ENCODE peak calls at places on chromosome 9, in seven cellular contexts. X is mucosa of descending colon, A is transverse colon, D is H1, Y is heart right ventricle, C is IMR-90, E is fibroblast of lung. P is an unnamed sample.

GRCh38 chr9:83978992-83979811 is 813 bp downstream of the HNRNPK start:
- DNase-seq in Y (peak), C (peak), A (peak), X (peak), E (peak), D (peak), P (peak)

GRCh38 chr9:70485273-70485858 is 70.9 kb upstream of the KLF9 start:
- DNase-seq in E (no peak), Y (peak), D (no peak), X (no peak), C (no peak), A (no peak), P (peak)

GRCh38 chr9:130728721-130729120 is 35.1 kb downstream of the EXOSC2 start:
- DNase-seq in D (no peak), Y (no peak), X (no peak), E (peak), A (no peak), C (peak), P (peak)

GRCh38 chr9:129763235-129763917 is 10.5 kb upstream of the PTGES start:
- DNase-seq in D (no peak), X (no peak), Y (no peak), A (peak), E (peak), C (peak), P (peak)

GRCh38 chr9:87836951-87837715 is 45.5 kb upstream of the SPATA31E1 start:
- DNase-seq in Y (no peak), X (no peak), D (no peak), C (peak), E (peak), A (no peak), P (no peak)

GRCh38 chr9:21252727-21253547 is 13.1 kb upstream of the IFNA14 start:
- DNase-seq in X (no peak), A (no peak), Y (no peak), E (peak), C (peak), D (no peak), P (peak)

GRCh38 chr9:2377135-2377534 is 244.5 kb upstream of the VLDLR start:
- DNase-seq in Y (no peak), A (no peak), E (no peak), X (no peak), D (no peak), C (no peak), P (no peak)

GRCh38 chr9:126307306-126308061 is 19.1 kb upstream of the MVB12B start:
- DNase-seq in X (no peak), E (no peak), Y (no peak), C (no peak), A (no peak), D (no peak), P (no peak)

GRCh38 chr9:107190031-107190935 is 92.8 kb upstream of the RAD23B start:
- DNase-seq in Y (no peak), A (no peak), X (no peak), D (no peak), E (peak), C (peak), P (peak)

GRCh38 chr9:91960367-91960766 is 10.3 kb upstream of the ROR2 start:
- DNase-seq in X (no peak), D (no peak), C (no peak), E (no peak), Y (no peak), A (no peak), P (no peak)

GRCh38 chr9:108569624-108570023 is 286.2 kb downstream of the ACTL7B start:
- DNase-seq in A (no peak), X (no peak), C (peak), Y (no peak), D (no peak), E (peak), P (peak)

GRCh38 chr9:118577121-118577520 is 792.1 kb downstream of the BRINP1 start:
- DNase-seq in E (peak), Y (no peak), C (no peak), D (no peak), X (no peak), A (no peak), P (peak)

GRCh38 chr9:129355641-129356040 is 177.6 kb upstream of the IER5L start:
- DNase-seq in D (no peak), A (no peak), X (no peak), E (no peak), Y (no peak), C (no peak), P (no peak)

GRCh38 chr9:127976498-127976897 is 4.3 kb downstream of the EEIG1 start:
- DNase-seq in A (peak), Y (no peak), D (no peak), C (no peak), X (peak), E (no peak), P (no peak)

DNA sequence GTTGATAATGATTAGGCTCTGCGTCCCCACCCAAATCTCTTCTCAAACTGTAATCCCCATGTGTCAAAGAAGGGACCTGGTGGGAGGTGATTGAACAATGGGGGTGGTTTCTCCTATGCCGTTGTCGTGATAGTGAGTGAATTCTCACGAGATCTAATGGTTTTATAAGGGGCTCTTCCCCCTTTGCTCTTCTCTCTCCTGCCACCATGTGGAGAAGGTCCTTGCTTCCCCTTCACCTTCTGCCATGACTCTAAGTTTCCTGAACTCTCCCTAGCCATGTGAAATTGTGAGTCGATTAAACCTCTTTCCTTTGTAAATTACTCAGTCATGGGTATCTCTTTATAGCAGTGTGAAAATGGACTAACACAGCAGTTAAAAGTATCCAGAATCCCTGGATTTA is 715.2 kb upstream of the DMAC1 start:
- DNase-seq in C (no peak), X (no peak), E (no peak), Y (no peak), D (no peak), A (no peak), P (no peak)
- TF ChIP-seq CTCF in C (no peak), X (no peak), E (no peak), Y (no peak), D (no peak), A (no peak), P (no peak)

GRCh38 chr9:105458404-105458803 is 10.6 kb downstream of the FSD1L start:
- DNase-seq in Y (no peak), C (no peak), A (no peak), X (no peak), D (no peak), E (no peak), P (no peak)
- H3K4me3 ChIP-seq in Y (no peak), C (no peak), A (no peak), X (no peak), D (no peak), E (no peak), P (no peak)

DNA sequence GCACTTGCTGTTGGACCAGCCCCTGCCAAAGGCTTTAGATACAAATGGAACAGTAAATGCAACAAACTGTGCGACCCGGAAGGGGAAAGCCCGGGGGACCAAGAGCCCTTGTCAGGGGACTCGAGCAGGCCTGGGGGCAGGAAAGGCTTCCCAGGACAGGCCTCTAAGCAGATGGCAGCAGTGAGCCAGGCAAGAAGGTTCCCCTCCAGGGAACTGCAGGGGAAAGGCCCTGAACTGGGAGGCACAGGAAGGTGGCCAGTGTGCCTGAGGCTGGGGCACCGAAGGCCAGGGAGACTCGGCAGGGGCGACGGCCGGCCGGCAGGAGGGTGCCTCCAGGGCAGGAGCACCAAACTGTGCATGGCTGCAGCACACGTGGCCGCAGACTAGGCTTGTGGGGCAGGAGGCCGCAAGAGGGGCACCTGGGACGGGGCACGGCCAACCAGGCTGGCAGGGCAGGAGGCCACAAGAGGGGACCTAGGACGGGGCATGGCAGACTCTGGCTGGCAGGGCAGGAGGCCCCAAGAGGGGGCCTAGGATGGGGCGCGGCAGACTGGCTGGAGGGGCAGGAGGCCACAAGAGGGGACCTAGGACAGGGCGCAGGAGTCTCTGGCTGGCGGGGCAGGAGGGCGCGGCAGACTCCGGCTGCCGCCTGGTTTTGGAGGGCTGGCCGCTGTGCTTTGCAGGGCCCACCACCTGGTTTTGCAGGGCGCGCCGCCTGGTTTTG is 10.0 kb downstream of the VAV2 start:
- DNase-seq in Y (no peak), A (no peak), C (no peak), X (no peak), E (no peak), D (no peak), P (no peak)
- TF ChIP-seq CTCF in Y (no peak), A (no peak), C (no peak), X (no peak), E (no peak), D (no peak), P (no peak)

GRCh38 chr9:34522971-34523797 is at the start of gene ENHO:
- DNase-seq in E (peak), A (peak), X (peak), Y (peak), D (peak), C (peak), P (peak)

GRCh38 chr9:34520505-34521385 is 2.0 kb downstream of the ENHO start:
- DNase-seq in E (no peak), A (no peak), X (no peak), D (no peak), Y (no peak), C (no peak), P (no peak)

GRCh38 chr9:34524349-34524748 is 1.6 kb upstream of the ENHO start:
- DNase-seq in E (no peak), C (no peak), A (no peak), D (no peak), X (no peak), Y (no peak), P (peak)

GRCh38 chr9:34521406-34522045 is 1.3 kb downstream of the ENHO start:
- DNase-seq in X (no peak), D (no peak), A (no peak), E (no peak), C (no peak), Y (no peak), P (no peak)

DNA sequence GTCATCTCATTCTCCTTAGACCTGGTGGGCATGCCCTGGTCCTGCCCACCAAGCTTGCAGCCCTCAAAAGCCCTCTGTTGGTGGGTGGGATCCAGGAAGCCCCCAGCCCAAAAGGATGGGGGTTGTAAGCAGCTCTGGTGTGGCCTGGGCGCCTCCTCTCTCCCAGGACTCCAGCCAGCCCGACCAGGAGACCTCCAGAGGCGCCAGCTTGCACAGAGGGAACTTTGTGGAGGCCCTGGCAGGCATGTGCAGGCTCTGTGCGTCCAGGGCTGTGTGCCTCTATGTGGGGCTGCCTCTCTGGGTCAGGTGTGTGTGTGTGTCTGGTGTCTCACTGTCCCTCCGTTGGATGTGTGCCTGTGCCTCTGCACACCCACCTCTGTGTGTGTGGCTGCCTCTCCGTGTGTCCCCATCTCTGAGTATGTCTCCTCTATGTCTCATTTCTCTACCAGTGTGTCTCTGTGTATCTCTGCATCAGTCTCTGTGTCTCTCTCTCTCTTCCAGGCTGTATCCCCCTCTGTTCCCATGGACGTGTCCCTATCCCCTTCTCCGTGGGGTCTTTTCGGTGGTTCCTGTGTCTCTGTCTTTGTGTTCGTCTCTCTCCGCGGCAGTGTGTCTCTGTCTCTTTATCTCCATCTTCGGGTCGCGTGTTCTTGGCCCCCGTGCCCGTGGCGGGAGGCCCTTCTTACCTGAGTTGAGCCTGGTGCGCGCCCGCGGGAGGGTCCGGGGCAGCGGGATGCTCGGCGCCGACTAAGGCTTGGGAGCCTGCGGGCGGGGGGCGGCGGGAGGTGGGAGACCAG is 501 bp downstream of the ENHO start:
- DNase-seq in Y (no peak), C (no peak), D (no peak), X (no peak), A (no peak), E (no peak), P (no peak)
- H3K4me3 ChIP-seq in Y (no peak), C (peak), D (peak), X (no peak), A (peak), E (no peak), P (peak)

GRCh38 chr9:4225291-4226119 is 74.4 kb downstream of the GLIS3 start:
- DNase-seq in Y (no peak), X (no peak), D (no peak), C (peak), E (peak), A (no peak), P (peak)
- TF ChIP-seq CTCF in Y (peak), X (no peak), D (no peak), C (peak), E (peak), A (no peak), P (peak)

DNA sequence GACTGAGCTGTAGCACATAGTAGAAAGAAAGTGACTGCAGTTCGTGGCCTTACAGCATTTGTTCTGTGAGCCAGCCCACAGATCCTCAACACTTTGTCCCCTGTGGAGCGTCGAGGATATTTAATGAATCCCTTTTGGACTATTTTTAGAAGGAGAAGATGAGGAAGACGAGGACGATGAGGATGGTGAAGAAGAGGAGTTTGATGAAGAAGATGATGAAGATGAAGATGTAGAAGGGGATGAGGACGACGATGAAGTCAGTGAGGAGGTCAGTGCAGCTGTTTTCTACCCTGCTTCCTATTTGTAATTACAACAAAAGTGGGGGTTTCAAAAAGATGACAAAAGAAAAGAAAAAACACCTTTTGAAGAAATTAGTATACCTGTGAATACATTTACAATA is 28.0 kb downstream of the ANP32B start:
- DNase-seq in A (no peak), D (no peak), X (no peak), C (no peak), E (no peak), Y (no peak), P (no peak)
- H3K4me3 ChIP-seq in A (no peak), D (no peak), X (no peak), C (no peak), E (no peak), Y (no peak), P (no peak)

DNA sequence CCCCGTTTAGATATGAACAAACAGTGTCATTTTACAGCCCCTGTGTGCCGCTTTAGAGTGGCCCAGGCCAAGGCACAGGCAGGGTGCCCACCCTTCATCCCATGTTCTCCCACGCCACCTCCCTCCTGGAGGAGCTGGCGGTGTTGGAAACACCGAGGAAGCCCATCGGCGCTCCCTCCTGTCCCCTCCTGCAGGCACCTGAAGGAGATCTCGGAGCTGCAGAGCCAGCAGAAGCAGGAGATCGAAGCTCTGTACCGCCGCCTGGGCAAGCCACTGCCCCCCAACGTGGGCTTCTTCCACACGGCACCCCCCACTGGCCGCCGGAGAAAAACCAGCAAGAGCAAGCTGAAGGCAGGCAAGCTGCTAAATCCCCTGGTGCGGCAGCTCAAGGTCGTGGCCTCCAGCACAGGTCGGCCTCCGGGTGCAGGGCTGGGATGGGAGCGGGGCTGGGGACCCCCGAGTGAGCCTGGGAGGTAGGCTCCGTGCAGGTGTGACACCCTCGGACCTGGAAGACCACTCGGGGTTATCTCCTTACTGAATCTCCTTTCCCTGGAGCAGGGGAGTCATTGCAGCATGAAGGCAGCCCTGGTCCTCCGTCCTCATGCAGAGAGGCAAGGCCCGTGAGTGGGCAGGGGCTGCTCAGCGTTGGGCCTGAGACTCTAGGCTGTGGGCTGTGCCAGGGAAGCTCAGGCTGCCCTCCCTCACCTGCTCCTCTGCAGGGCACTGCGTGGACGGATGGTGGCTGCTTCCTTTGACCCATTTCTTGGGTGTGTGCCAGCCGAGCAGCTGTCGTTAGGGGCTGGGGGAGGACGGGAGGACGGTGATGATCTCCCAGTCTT is 113.9 kb downstream of the WNK2 start:
- DNase-seq in D (peak), C (no peak), E (no peak), X (peak), A (no peak), Y (no peak), P (no peak)
- TF ChIP-seq CTCF in D (no peak), C (no peak), E (no peak), X (no peak), A (no peak), Y (no peak), P (no peak)

GRCh38 chr9:37947431-37947830 is 43.5 kb upstream of the SLC25A51 start:
- DNase-seq in D (no peak), C (no peak), X (no peak), A (no peak), Y (no peak), E (no peak), P (no peak)

GRCh38 chr9:37946971-37947370 is 43.0 kb upstream of the SLC25A51 start:
- DNase-seq in Y (no peak), A (no peak), X (no peak), C (no peak), D (no peak), E (no peak), P (no peak)

GRCh38 chr9:37947987-37948386 is 44.1 kb upstream of the SLC25A51 start:
- DNase-seq in X (no peak), E (peak), C (no peak), Y (no peak), D (no peak), A (no peak), P (no peak)

GRCh38 chr9:37949576-37949975 is 45.6 kb upstream of the SLC25A51 start:
- DNase-seq in D (no peak), C (no peak), E (peak), Y (no peak), A (no peak), X (no peak), P (no peak)

GRCh38 chr9:37948417-37948980 is 44.6 kb upstream of the SLC25A51 start:
- DNase-seq in Y (no peak), D (no peak), A (no peak), X (no peak), E (no peak), C (no peak), P (no peak)
- H3K4me3 ChIP-seq in Y (no peak), D (no peak), A (no peak), X (no peak), E (no peak), C (no peak), P (no peak)

GRCh38 chr9:5425006-5425628 is 12.6 kb downstream of the PLGRKT start:
- DNase-seq in A (no peak), E (no peak), C (no peak), Y (no peak), X (no peak), D (no peak), P (peak)
- TF ChIP-seq CTCF in A (peak), E (peak), C (peak), Y (peak), X (no peak), D (no peak), P (peak)

DNA sequence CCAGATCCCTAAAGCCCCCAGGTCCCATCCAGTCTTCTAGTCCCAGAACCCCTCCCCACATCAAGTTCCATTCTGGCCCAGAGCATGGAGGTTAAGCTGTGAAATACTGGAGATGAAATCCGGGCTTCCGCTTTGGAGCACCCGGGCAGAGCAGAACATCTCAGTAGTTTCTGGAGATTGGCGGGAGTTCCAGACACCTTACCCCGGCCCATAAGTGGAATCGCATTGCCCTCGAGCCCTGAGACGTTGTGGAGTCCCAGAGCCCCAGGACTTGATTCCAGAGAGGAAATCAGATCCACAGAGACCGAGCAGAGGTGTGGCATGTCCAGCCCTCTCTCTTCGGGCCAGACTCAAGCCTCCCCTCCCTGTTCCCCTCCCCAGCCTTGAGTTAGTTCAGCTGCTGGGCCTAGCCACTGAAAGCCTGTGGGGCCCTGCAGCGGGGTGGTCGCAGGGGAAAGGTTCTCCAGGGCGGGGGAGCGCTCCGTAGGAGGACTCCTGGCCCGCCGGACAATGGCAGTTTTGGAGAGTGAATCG is 937 bp upstream of the PAX5 start:
- DNase-seq in Y (no peak), A (no peak), C (no peak), D (peak), X (no peak), E (no peak), P (no peak)
- H3K4me3 ChIP-seq in Y (no peak), A (no peak), C (no peak), D (peak), X (no peak), E (no peak), P (no peak)